ENCODE peak calls at places on chromosomes 1 and 21, in four cellular contexts. A is K562, P is tibial nerve, T is upper lobe of left lung. L is an unnamed sample. For H3K4me1, the result is how much of the 10 kb centered on the place peaks cover.

GRCh38 chr1:116472431-116472961 is 98.3 kb downstream of the CD58 start:
- DNase-seq in P (no peak), A (no peak), T (no peak), L (no peak)

GRCh38 chr1:43853161-43853921 is 80.3 kb upstream of the ARTN start:
- DNase-seq in P (peak), T (peak), A (peak), L (no peak)

GRCh38 chr1:38360807-38361206 is 314.2 kb upstream of the POU3F1 start:
- DNase-seq in T (no peak), A (peak), P (no peak), L (no peak)

GRCh38 chr1:111441573-111442192 is 7.4 kb downstream of the WDR77 start:
- DNase-seq in T (no peak), A (peak), P (no peak), L (no peak)

GRCh38 chr1:151998611-151999362 is 5.1 kb upstream of the S100A10 start:
- DNase-seq in P (no peak), A (no peak), T (no peak), L (no peak)

GRCh38 chr1:29474274-29474824 is 238.0 kb downstream of the PTPRU start:
- DNase-seq in A (no peak), P (no peak), T (no peak), L (no peak)

GRCh38 chr1:226679853-226680516 is 59.1 kb downstream of the ITPKB start:
- DNase-seq in P (peak), A (peak), T (peak), L (peak)

GRCh38 chr1:90712931-90713618 is 4.0 kb downstream of the BARHL2 start:
- DNase-seq in P (no peak), T (no peak), A (no peak), L (no peak)

GRCh38 chr1:59638172-59638800 is 176.5 kb upstream of the HOOK1 start:
- DNase-seq in P (peak), T (no peak), A (peak), L (no peak)

GRCh38 chr1:12433323-12434053 is 184.5 kb downstream of the DHRS3 start:
- DNase-seq in A (peak), T (no peak), P (peak), L (peak)

GRCh38 chr21:44932366-44933181 is 7.3 kb upstream of the SLX9 start:
- DNase-seq in A (peak), T (peak), P (no peak), L (no peak)

GRCh38 chr1:221263831-221264767 is 384.9 kb downstream of the HLX start:
- DNase-seq in P (peak), T (peak), A (peak), L (peak)

GRCh38 chr1:153531638-153532037 is 4.2 kb downstream of the S100A6 start:
- DNase-seq in A (no peak), T (no peak), P (no peak), L (no peak)

GRCh38 chr1:153533689-153534201 is 2.0 kb downstream of the S100A6 start:
- DNase-seq in T (peak), P (peak), A (peak), L (no peak)

GRCh38 chr1:153534226-153534932 is 1.4 kb downstream of the S100A6 start:
- DNase-seq in A (no peak), P (no peak), T (no peak), L (no peak)

GRCh38 chr1:153532161-153532560 is 3.6 kb downstream of the S100A6 start:
- DNase-seq in P (no peak), T (no peak), A (no peak), L (no peak)

DNA sequence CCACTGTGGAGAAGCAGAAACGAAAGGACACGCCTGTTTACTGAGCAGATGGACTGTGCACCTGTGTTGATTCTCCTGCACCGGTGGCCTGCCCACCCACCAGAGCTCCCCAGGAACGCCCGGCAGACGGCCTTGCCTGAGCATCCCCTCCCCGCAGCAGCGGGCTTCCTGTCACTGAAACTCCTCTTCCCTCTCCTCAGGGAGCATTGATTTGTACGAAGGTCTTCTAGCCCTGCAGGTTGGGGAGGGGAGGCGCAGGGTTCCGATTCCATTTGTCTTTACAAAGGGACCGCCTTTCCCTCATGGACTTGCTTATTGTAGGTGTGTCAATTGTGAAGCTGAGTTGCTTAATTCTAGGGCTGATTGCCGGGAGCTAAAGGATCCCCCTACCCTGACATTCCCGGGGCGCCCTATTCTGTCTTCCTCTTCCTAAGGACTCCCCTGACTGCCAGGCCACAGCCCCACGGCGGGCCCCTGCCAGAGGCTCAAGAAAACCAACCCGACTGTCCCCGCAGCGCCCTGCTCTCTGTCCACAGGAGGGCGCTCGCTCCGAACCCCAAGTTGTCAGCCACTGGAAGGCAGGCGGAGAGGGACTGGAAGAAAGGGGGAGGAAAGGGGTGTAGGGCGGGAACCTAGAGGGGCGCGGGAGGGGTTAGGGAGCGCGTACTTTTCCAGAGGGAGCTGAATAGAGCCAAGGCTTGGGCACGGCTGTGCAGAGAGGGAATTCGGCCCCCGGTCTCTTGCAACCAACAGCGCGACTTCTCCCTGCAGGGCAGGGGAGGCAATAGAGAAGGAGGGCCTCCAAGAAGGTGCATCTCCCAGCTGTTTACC is 2.8 kb downstream of the S100A6 start:
- DNase-seq in P (peak), T (peak), A (peak), L (peak)
- TF ChIP-seq POLR2A in P (peak), T (no peak), A (no peak), L (no peak)

DNA sequence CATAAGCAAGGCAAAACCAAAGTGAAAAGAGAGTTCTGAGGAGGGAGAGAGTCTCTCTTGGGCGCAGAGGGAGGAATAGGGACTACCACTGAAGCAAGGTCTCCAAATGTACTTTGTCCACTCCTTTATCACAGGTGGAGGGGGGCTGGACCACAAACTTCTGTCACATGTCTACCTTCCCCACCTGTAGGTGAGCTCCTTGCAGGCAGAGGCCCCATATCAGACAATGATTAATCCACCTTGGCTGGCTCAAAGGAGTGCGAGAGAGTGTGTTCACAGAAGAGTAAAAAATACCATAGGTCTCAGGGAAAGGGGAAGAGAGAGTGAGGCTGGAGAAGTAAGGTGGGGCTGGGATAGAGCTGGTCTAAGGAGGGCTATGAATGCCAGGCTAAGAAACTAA is 4.5 kb downstream of the BEND5 start:
- DNase-seq in T (no peak), A (no peak), P (no peak), L (no peak)
- H3K4me1 ChIP-seq in T (under half), A (under half), P (under half), L (under half)

DNA sequence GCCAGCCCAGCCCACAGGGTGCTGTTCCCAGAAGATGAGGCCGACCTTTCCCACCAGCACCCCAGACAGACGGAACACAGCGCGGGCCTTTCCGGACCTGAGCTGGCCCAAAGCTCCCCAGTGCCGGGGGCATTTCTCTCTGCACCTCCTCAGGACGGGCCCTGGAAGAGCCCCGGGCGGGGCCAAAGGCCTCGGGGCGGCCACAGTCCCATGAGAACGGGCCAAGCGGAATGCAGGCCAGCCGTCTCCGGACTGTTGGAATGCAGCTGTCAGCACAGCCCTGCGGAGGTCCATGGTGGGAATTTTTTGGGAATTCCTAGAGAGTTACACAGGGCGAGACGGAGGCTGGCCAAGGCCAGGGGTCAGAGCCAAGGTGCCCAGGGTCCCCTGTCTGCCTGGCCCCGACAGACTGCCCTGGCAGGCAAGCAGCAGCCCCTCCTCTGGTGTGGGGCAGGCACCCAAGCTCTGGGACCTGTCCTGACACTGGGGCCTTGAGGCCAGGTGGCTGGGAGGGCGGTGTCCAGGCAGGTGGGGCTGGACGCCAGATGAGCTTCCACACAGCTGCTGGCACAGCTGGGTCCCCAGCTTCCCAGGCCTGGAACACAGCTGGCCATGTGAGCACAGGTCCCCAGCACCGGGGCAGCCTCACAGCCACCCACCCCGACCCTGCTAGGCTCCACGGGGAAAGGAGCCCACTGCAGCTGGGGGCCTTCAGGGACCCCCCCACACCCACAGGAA is 63.0 kb downstream of the MEGF6 start:
- DNase-seq in A (no peak), P (no peak), T (no peak), L (no peak)
- H3K27ac ChIP-seq in A (no peak), P (no peak), T (no peak), L (no peak)

GRCh38 chr1:25192154-25192553 is 40.1 kb downstream of the SYF2 start:
- DNase-seq in A (no peak), P (no peak), T (no peak), L (no peak)

GRCh38 chr1:25194576-25195020 is 37.7 kb downstream of the SYF2 start:
- DNase-seq in P (no peak), T (no peak), A (no peak), L (no peak)

GRCh38 chr1:25195835-25196234 is 36.5 kb downstream of the SYF2 start:
- DNase-seq in T (no peak), A (no peak), P (no peak), L (no peak)

GRCh38 chr1:25193151-25193742 is 39.1 kb downstream of the SYF2 start:
- DNase-seq in A (no peak), T (no peak), P (no peak), L (no peak)

GRCh38 chr1:25194054-25194453 is 38.2 kb downstream of the SYF2 start:
- DNase-seq in A (no peak), T (no peak), P (no peak), L (no peak)
- TF ChIP-seq POLR2A in A (no peak), T (no peak), P (no peak), L (no peak)

GRCh38 chr1:204448991-204449390 is 37.4 kb upstream of the PPP1R15B start:
- DNase-seq in A (no peak), P (no peak), T (no peak), L (no peak)

GRCh38 chr1:204451352-204452124 is 39.9 kb upstream of the PPP1R15B start:
- DNase-seq in A (no peak), P (no peak), T (no peak), L (no peak)

GRCh38 chr1:204450461-204451257 is 39.0 kb upstream of the PPP1R15B start:
- DNase-seq in T (peak), P (no peak), A (no peak), L (peak)

GRCh38 chr1:204448321-204448964 is 36.8 kb upstream of the PPP1R15B start:
- DNase-seq in P (no peak), A (no peak), T (peak), L (no peak)

DNA sequence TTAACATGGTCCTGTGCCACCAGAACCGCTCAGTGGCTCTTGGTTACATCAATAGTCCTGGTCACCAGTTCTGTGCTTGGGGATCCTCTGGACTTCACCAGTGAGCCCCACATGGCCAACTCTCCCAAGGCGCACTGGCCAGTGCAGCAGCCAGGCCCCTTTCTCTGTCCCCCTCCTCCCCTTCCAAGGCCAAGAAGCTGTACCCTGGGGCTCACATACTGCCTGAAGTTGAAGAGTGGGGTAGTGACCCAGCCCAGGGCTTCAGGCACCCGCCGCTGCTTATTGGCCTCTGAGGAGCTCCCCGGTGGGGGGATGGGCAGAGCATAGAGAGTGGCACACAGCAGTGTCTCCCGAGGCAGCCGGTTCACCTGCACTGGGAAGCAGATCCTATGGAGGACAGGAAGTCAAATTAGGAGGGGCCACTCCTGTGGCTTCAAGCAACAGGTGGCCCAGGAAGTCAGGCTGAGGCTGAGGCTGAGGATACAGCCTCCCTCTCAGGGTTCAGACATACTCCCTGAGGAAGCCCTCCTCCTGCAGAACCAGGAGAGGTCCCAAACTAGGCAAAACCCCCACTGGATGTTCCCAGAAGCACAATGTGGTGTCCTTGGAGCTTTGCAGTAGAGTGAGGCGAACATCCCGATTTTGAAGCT is 38.1 kb upstream of the PPP1R15B start:
- DNase-seq in P (no peak), A (no peak), T (no peak), L (no peak)
- H3K4me1 ChIP-seq in P (under half), A (under half), T (under half), L (under half)

DNA sequence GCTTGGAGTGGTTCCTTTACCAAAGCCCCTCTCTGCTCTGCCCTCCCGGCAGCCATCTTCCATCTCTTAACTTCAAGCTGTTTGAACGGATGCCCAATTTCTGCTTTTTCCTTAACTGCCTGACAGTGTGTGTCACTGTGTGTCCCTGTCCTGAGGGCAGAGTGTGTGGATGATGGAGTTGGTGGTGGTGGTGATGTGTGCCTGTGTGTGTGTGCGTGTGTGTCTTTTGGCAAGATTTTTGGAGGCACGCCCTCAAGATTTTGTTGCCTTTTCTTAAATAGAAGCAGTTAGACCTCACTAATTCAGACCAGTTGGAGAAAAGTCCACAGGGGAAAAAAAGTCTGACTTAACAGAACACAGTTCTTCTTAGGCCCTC is 30.3 kb downstream of the SERTAD4 start:
- DNase-seq in P (peak), T (no peak), A (no peak), L (no peak)
- H3K27ac ChIP-seq in P (peak), T (peak), A (no peak), L (no peak)